ENCODE peak calls at places on chromosomes 4 and X, in six cellular contexts. L is OCI-LY7, S is GM23338, W is PC-3, Q is MM.1S, H is neural progenitor cell. B is an unnamed sample.

GRCh38 chr4:96983830-96984229 is 1143.9 kb downstream of the PDHA2 start:
- DNase-seq in H (no peak), W (no peak), Q (no peak), L (no peak), S (no peak), B (no peak)

GRCh38 chrX:65677954-65678469 is 10.6 kb downstream of the MSN start:
- DNase-seq in Q (no peak), H (no peak), S (no peak), L (no peak), W (peak), B (peak)

GRCh38 chrX:43279341-43279808 is 376.7 kb upstream of the MAOA start:
- DNase-seq in W (no peak), Q (no peak), S (no peak), H (no peak), L (no peak), B (no peak)

GRCh38 chr4:147862043-147862692 is 130.3 kb downstream of the ARHGAP10 start:
- DNase-seq in Q (no peak), W (no peak), H (no peak), L (no peak), S (no peak), B (no peak)

GRCh38 chr4:26256016-26256415 is 64.8 kb upstream of the RBPJ start:
- DNase-seq in W (peak), S (no peak), Q (no peak), L (no peak), H (no peak), B (peak)

GRCh38 chr4:186037692-186038658 is 31.0 kb upstream of the TLR3 start:
- DNase-seq in S (peak), W (peak), H (peak), Q (peak), L (peak), B (peak)

GRCh38 chr4:101682946-101683345 is 107.6 kb upstream of the BANK1 start:
- DNase-seq in Q (no peak), W (no peak), S (no peak), H (no peak), L (no peak), B (no peak)

GRCh38 chr4:110533940-110534339 is 58.0 kb downstream of the ENPEP start:
- DNase-seq in W (peak), H (no peak), L (peak), S (peak), Q (peak), B (peak)

GRCh38 chr4:97582890-97583289 is 560.4 kb downstream of the STPG2 start:
- DNase-seq in Q (no peak), L (no peak), S (no peak), H (no peak), W (peak), B (no peak)

GRCh38 chr4:121957266-121957665 is 5.4 kb upstream of the TRPC3 start:
- DNase-seq in L (no peak), S (no peak), Q (no peak), W (no peak), H (no peak), B (no peak)

GRCh38 chr4:102441978-102442890 is 58.9 kb upstream of the NFKB1 start:
- DNase-seq in W (no peak), L (no peak), H (no peak), Q (no peak), S (no peak), B (no peak)

GRCh38 chr4:155722816-155723499 is 35.9 kb upstream of the GUCY1B1 start:
- DNase-seq in W (peak), L (no peak), S (no peak), Q (no peak), H (no peak), B (peak)

GRCh38 chrX:153900806-153901752 is 3.4 kb upstream of the AVPR2 start:
- DNase-seq in Q (peak), H (peak), S (peak), L (peak), W (peak), B (peak)

GRCh38 chrX:100424012-100424411 is 13.9 kb upstream of the PCDH19 start:
- DNase-seq in L (no peak), W (peak), H (peak), Q (no peak), S (peak), B (no peak)

GRCh38 chr4:110165382-110166285 is 32.8 kb downstream of the ELOVL6 start:
- DNase-seq in H (peak), W (peak), Q (peak), L (peak), S (no peak), B (peak)

GRCh38 chrX:24859211-24859841 is 156.4 kb downstream of the ARX start:
- DNase-seq in L (no peak), H (peak), Q (no peak), W (no peak), S (peak), B (no peak)

GRCh38 chr4:123249821-123250220 is 146.8 kb upstream of the SPRY1 start:
- DNase-seq in S (no peak), H (no peak), L (no peak), Q (no peak), W (no peak), B (no peak)

GRCh38 chr4:4470208-4470607 is 71.6 kb downstream of the STX18 start:
- DNase-seq in L (no peak), W (no peak), S (no peak), Q (no peak), H (no peak), B (peak)

GRCh38 chr4:16916719-16917337 is 18.4 kb upstream of the LDB2 start:
- DNase-seq in L (peak), S (peak), H (peak), W (peak), Q (peak), B (peak)

GRCh38 chr4:151218343-151218742 is 58.6 kb upstream of the PRSS48 start:
- DNase-seq in W (no peak), S (no peak), L (no peak), Q (no peak), H (no peak), B (peak)

GRCh38 chrX:150899191-150899757 is 806 bp upstream of the CD99L2 start:
- DNase-seq in Q (peak), H (peak), S (peak), L (peak), W (peak), B (peak)

GRCh38 chr4:38161208-38162113 is 201.3 kb downstream of the PTTG2 start:
- DNase-seq in L (no peak), S (no peak), W (no peak), H (no peak), Q (no peak), B (peak)

GRCh38 chr4:147596976-147597375 is 20.2 kb upstream of the TMEM184C start:
- DNase-seq in L (no peak), Q (no peak), W (peak), H (no peak), S (no peak), B (peak)

GRCh38 chrX:155745792-155746191 is 133.0 kb upstream of the TMLHE start:
- DNase-seq in S (no peak), W (peak), L (no peak), H (no peak), Q (no peak), B (peak)

GRCh38 chr4:76197971-76198410 is 15.6 kb downstream of the SCARB2 start:
- DNase-seq in L (no peak), H (peak), Q (peak), W (no peak), S (no peak), B (peak)

GRCh38 chr4:15855804-15856475 is 77.8 kb downstream of the CD38 start:
- DNase-seq in S (no peak), W (no peak), L (no peak), H (no peak), Q (no peak), B (no peak)

GRCh38 chr4:67234296-67234695 is 311.0 kb downstream of the CENPC start:
- DNase-seq in H (peak), Q (no peak), L (no peak), W (no peak), S (peak), B (no peak)

GRCh38 chr4:40844261-40844660 is 94.5 kb downstream of the NSUN7 start:
- DNase-seq in W (no peak), S (no peak), H (no peak), L (no peak), Q (no peak), B (no peak)
- TF ChIP-seq EZH2phosphoT487 in W (no peak), S (no peak), H (no peak), L (no peak), Q (no peak), B (no peak)

DNA sequence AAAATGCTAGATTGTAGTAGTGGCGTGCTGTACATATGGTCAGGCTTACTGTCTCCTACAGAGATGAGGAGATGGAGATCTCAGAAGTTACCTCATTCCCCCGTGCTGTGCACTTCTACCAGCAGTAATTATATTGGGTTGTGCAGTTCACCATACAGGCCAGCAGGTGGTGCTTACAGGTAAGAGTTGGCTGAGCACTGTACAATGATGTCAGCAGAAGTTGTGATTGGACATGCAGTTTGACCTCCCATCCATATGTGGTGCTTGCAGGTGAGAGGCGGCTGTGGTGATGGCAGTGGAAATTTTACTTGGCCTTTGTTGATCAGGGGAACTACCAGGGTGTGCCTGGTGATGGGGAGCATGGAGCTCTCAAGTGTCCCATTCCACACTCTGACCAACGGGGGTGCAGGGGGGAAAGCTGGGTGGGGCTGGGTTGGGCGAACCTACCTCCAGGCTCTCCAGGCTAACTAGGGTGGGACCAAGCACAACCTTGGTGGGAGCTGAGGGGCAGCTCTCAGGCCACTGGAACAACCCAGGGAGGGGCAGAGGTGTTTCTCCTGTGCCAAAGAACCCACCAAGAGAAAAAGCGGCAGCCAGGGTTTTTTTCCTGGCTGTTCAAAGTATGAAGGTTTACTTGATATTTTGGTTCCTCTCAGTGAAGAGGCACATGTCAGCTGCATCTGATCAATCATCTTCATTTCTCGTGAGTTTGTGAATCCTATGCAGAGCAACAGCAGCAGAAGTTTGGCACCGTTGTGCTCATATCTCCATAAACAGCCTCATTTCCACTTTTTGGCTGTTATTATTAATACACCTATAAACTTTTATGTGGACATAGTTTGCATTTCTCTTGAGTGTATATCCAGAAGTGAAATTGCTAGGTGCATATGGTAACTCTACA is 73.8 kb upstream of the FREM3 start:
- DNase-seq in L (peak), Q (peak), S (peak), W (peak), H (peak), B (peak)
- TF ChIP-seq EZH2phosphoT487 in L (no peak), Q (no peak), S (no peak), W (no peak), H (no peak), B (no peak)

GRCh38 chr4:79160962-79161361 is 164.9 kb downstream of the NAA11 start:
- DNase-seq in W (no peak), L (no peak), Q (no peak), S (no peak), H (no peak), B (no peak)
- TF ChIP-seq EZH2phosphoT487 in W (no peak), L (no peak), Q (no peak), S (no peak), H (no peak), B (no peak)

GRCh38 chr4:1902243-1902642 is 31.1 kb downstream of the NSD2 start:
- DNase-seq in H (no peak), W (no peak), Q (no peak), L (no peak), S (no peak), B (no peak)

GRCh38 chr4:1901127-1901526 is 29.9 kb downstream of the NSD2 start:
- DNase-seq in Q (no peak), W (no peak), S (no peak), H (no peak), L (no peak), B (no peak)

GRCh38 chr4:1900624-1901023 is 29.4 kb downstream of the NSD2 start:
- DNase-seq in L (no peak), Q (no peak), H (no peak), W (no peak), S (no peak), B (no peak)

GRCh38 chr4:1904042-1904441 is 32.8 kb downstream of the NSD2 start:
- DNase-seq in Q (no peak), H (no peak), S (no peak), L (no peak), W (no peak), B (no peak)

GRCh38 chr4:1903035-1903434 is 31.8 kb downstream of the NSD2 start:
- DNase-seq in H (no peak), L (no peak), S (no peak), Q (no peak), W (no peak), B (no peak)
- TF ChIP-seq EZH2phosphoT487 in H (no peak), L (no peak), S (no peak), Q (no peak), W (no peak), B (no peak)

DNA sequence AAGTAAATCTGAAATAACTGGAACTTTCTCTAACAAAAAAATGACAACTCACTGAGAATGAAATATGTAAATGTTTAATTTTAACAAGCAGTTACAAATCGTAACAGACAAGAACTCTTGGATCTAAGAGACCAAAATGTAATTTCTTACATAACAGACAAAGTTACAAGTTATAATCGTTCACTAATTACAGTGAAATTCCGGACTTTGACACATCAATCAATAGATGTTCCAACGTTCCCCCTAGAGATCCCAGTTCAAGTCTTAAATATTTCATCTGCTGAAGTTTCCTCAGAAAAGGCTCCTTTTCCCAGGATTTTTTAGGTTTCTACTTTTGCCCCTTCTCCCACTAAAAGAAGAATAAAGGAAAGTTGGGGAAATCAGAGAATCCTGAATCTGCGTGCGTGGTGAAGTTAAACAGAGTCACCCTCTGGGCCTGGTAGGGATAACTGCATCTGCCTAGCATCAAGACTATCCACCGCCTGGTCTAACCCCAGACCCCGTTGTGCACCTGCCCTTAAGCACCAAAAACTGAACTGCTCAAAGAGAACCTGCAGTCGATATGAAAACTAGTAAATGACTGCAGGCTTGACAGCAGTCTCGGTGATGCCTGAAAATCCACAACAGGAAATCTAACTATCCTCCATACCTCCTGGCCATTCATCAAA is 2.3 kb downstream of the IRF2 start:
- DNase-seq in S (no peak), W (peak), L (peak), H (peak), Q (peak), B (peak)
- TF ChIP-seq EZH2phosphoT487 in S (no peak), W (no peak), L (no peak), H (no peak), Q (no peak), B (no peak)

DNA sequence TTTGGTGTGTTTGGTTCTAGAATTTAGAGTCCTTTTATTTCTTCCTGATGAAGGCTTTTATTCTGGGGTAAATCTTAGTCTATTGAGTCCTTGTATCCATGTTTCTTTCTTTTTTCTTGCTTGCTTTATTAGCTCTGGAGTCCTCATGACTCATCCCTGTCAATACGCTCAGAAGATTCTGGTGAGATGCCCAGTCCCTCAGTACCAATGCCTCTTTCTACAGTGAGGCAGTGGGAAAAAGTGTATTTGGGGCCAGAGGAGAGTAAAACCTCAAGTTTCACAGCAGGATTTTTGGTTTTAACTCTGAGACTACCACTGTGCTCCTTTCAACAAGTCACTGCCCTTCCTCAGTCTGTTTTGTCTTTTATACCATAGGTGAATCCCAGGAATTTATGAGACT is 368.0 kb downstream of the GBA3 start:
- DNase-seq in L (no peak), S (no peak), W (peak), Q (no peak), H (no peak), B (peak)
- TF ChIP-seq EZH2phosphoT487 in L (no peak), S (no peak), W (no peak), Q (no peak), H (no peak), B (no peak)

GRCh38 chrX:38768079-38768478 is 33.2 kb upstream of the MID1IP1 start:
- DNase-seq in W (peak), S (no peak), H (no peak), L (peak), Q (peak), B (peak)
- TF ChIP-seq EZH2phosphoT487 in W (no peak), S (no peak), H (no peak), L (no peak), Q (no peak), B (no peak)